ENCODE peak calls at places on chromosomes 12 and 14, in nine cellular contexts. L, Z, O, X, W, M, Y, B and E are unnamed samples.

GRCh38 chr12:49942921-49943662 is 7.4 kb upstream of the AQP2 start:
- DNase-seq in Z (no peak), X (no peak), Y (no peak), W (no peak), L (no peak), B (no peak), O (no peak), M (no peak), E (no peak)

GRCh38 chr12:84804691-84805473 is 107.7 kb downstream of the SLC6A15 start:
- DNase-seq in Y (no peak), B (no peak), L (no peak), W (no peak), O (no peak), X (no peak), M (no peak), Z (no peak), E (no peak)

GRCh38 chr12:48883305-48884171 is 17.9 kb upstream of the RND1 start:
- DNase-seq in M (no peak), Z (no peak), Y (peak), O (peak), L (no peak), W (no peak), B (peak), X (no peak), E (no peak)

GRCh38 chr14:45091696-45092095 is 7.8 kb downstream of the PRPF39 start:
- DNase-seq in W (no peak), O (peak), M (no peak), X (no peak), Y (no peak), Z (no peak), L (no peak), B (no peak), E (no peak)

GRCh38 chr14:69615471-69616407 is 4.3 kb downstream of the SUSD6 start:
- DNase-seq in L (no peak), Z (peak), M (no peak), B (peak), Y (no peak), O (peak), W (no peak), X (peak), E (no peak)

GRCh38 chr14:72739446-72740405 is 154.2 kb downstream of the DPF3 start:
- DNase-seq in Z (no peak), M (no peak), Y (no peak), B (no peak), O (no peak), L (no peak), W (no peak), X (peak), E (no peak)

GRCh38 chr12:48965447-48965846 is 6.1 kb downstream of the WNT10B start:
- DNase-seq in O (no peak), B (no peak), W (no peak), Y (no peak), X (no peak), L (no peak), M (no peak), Z (no peak), E (no peak)

GRCh38 chr12:26783791-26784379 is 49.1 kb downstream of the ITPR2 start:
- DNase-seq in L (no peak), X (no peak), M (no peak), O (no peak), Y (no peak), W (no peak), B (no peak), Z (no peak), E (no peak)

GRCh38 chr12:77160931-77161330 is 95.6 kb upstream of the E2F7 start:
- DNase-seq in X (no peak), W (no peak), B (no peak), Y (no peak), O (no peak), L (no peak), Z (no peak), M (no peak), E (no peak)

GRCh38 chr14:106094654-106095189 is 568.3 kb downstream of the TMEM121 start:
- DNase-seq in Y (peak), O (no peak), W (no peak), L (peak), X (no peak), Z (peak), B (no peak), M (peak), E (no peak)

GRCh38 chr12:131030472-131031328 is 77.0 kb downstream of the ADGRD1 start:
- DNase-seq in X (no peak), W (no peak), O (no peak), Y (no peak), Z (no peak), B (no peak), M (no peak), L (no peak), E (no peak)

GRCh38 chr14:92735344-92735743 is 13.1 kb downstream of the LGMN start:
- DNase-seq in M (no peak), W (no peak), Y (no peak), X (no peak), B (no peak), O (no peak), Z (no peak), L (no peak), E (no peak)

GRCh38 chr12:120399531-120399930 is 30.6 kb upstream of the MSI1 start:
- DNase-seq in L (no peak), Z (no peak), Y (no peak), M (no peak), B (no peak), O (peak), X (no peak), W (no peak), E (no peak)

GRCh38 chr14:99430491-99430890 is 50.2 kb downstream of the SETD3 start:
- DNase-seq in O (peak), X (no peak), M (no peak), Z (peak), L (no peak), Y (peak), W (no peak), B (no peak), E (peak)

GRCh38 chr12:92739099-92739498 is 36.3 kb downstream of the PLEKHG7 start:
- DNase-seq in X (no peak), W (no peak), O (peak), L (no peak), M (peak), Y (peak), Z (no peak), B (no peak), E (no peak)

GRCh38 chr12:25648460-25648859 is 95.4 kb upstream of the LMNTD1 start:
- DNase-seq in M (no peak), W (no peak), Y (peak), B (peak), L (no peak), O (peak), X (peak), Z (no peak), E (peak)

GRCh38 chr12:127485528-127485927 is 781.4 kb upstream of the TMEM132C start:
- DNase-seq in X (no peak), M (no peak), B (peak), Z (no peak), Y (peak), L (no peak), W (no peak), O (no peak), E (no peak)

DNA sequence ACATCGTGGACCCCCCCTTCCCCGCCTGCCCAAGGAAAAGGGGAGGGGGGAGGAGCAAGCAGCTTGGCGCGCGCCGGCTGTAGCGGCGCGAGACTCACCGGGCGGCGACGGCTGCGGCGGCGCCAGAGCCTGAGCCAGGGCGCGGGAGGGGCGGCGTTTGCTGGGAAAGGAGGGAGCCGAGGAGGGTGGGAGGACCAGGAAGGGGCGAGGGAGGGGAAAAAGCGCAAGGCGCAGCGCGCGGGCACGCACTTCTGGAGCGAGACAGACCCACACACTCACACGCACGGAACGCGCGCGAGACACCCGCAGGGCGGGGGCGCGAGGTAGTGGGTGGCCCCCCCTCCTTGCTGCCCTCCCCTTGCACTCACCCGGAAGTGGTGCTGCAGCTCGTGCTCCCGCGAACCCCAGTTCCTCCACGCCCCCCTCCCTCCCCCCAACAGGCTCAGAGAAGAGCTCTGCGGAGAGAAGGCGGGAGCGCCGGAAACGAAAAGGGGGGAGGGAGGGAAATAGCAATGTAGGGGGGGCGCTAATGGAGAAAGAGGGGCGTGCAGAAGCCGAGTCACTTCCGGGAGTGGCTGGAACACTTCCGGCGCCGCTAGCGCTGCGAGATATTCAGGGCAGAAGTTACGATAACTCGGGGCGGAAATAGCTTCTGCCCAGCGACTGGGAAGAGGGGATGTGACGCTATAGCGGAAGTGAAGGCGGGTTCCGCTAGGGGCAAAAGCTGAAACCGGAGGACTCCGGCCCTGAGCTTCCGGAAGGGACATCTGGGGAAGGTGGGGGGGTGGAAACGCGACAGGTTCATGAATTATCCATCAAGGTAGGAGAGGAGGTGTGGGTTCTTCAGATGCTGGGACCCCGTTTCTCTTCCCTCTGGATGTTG is at the start of gene ZNF384:
- DNase-seq in M (peak), W (peak), Z (peak), B (peak), Y (peak), L (peak), X (peak), O (peak), E (peak)
- TF ChIP-seq CTCF in M (peak), W (peak), Z (no peak), B (no peak), Y (no peak), L (no peak), X (no peak), O (peak), E (no peak)

GRCh38 chr12:83181074-83181473 is 494.4 kb downstream of the TMTC2 start:
- DNase-seq in W (no peak), Y (no peak), B (no peak), X (no peak), L (no peak), M (no peak), Z (no peak), O (no peak), E (no peak)
- TF ChIP-seq CTCF in W (no peak), Y (no peak), B (no peak), X (no peak), L (no peak), M (no peak), Z (no peak), O (no peak), E (no peak)

GRCh38 chr12:121712462-121713256 is at the start of gene TMEM120B:
- DNase-seq in Y (peak), M (peak), O (peak), Z (peak), L (peak), B (peak), X (peak), W (peak), E (peak)
- TF ChIP-seq CTCF in Y (peak), M (no peak), O (no peak), Z (no peak), L (no peak), B (no peak), X (no peak), W (no peak), E (no peak)

GRCh38 chr14:76868453-76869170 is 42.4 kb downstream of the LRRC74A start:
- DNase-seq in X (no peak), Z (no peak), W (no peak), Y (no peak), L (no peak), M (no peak), O (no peak), B (no peak), E (no peak)

GRCh38 chr14:76867536-76868452 is 41.6 kb downstream of the LRRC74A start:
- DNase-seq in O (no peak), X (no peak), W (no peak), Z (peak), M (peak), Y (no peak), B (no peak), L (peak), E (no peak)

GRCh38 chr14:76866469-76866868 is 40.3 kb downstream of the LRRC74A start:
- DNase-seq in Z (no peak), M (no peak), W (no peak), X (no peak), L (no peak), B (no peak), O (no peak), Y (no peak), E (no peak)

GRCh38 chr14:76872796-76873432 is 46.7 kb downstream of the LRRC74A start:
- DNase-seq in Y (peak), X (peak), Z (peak), W (peak), M (peak), O (peak), L (no peak), B (peak), E (peak)

GRCh38 chr14:76870146-76870545 is 43.9 kb downstream of the LRRC74A start:
- DNase-seq in B (no peak), M (no peak), Z (no peak), X (no peak), L (no peak), Y (peak), O (no peak), W (no peak), E (peak)
- TF ChIP-seq CTCF in B (no peak), M (no peak), Z (peak), X (no peak), L (no peak), Y (peak), O (peak), W (no peak), E (peak)

GRCh38 chr14:57375156-57375555 is 15.2 kb upstream of the NAA30 start:
- DNase-seq in X (no peak), O (no peak), M (no peak), L (no peak), B (no peak), Y (no peak), W (no peak), Z (no peak), E (no peak)

GRCh38 chr14:57382283-57382682 is 8.1 kb upstream of the NAA30 start:
- DNase-seq in Y (peak), W (no peak), X (no peak), O (peak), M (no peak), Z (no peak), B (no peak), L (no peak), E (no peak)

GRCh38 chr14:57380935-57381334 is 9.5 kb upstream of the NAA30 start:
- DNase-seq in L (no peak), B (no peak), Z (no peak), X (no peak), Y (no peak), M (no peak), O (no peak), W (no peak), E (no peak)

GRCh38 chr14:57383125-57383524 is 7.3 kb upstream of the NAA30 start:
- DNase-seq in W (no peak), B (no peak), X (no peak), Z (no peak), O (no peak), Y (no peak), M (no peak), L (no peak), E (no peak)

GRCh38 chr14:57378661-57379060 is 11.7 kb upstream of the NAA30 start:
- DNase-seq in X (no peak), M (no peak), Z (no peak), B (no peak), O (peak), W (no peak), Y (peak), L (no peak), E (no peak)
- TF ChIP-seq CTCF in X (no peak), M (no peak), Z (no peak), B (peak), O (peak), W (no peak), Y (peak), L (no peak), E (peak)

DNA sequence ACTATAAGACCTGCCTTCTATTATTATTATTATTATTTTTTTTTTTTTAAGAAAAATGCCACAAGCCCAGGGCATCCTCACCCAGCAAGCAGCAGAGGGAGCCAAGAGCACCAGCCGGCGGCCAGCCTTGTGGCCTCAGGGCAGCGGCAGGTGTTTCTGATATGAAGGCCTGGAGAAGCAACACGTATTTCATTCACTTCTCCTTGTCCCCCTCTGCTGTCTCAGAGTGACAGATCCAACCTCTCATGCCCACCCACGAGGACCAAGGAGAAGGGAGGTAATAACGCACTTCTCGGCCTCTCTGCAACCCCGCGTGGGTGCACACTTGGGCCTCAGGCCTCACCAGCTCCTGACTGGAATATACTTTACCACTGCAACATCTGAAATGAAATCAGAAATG is 25.4 kb downstream of the CDC42BPB start:
- DNase-seq in L (no peak), X (no peak), O (no peak), W (peak), Y (peak), M (no peak), Z (no peak), B (no peak), E (peak)
- TF ChIP-seq CTCF in L (no peak), X (no peak), O (no peak), W (no peak), Y (peak), M (no peak), Z (no peak), B (no peak), E (no peak)

DNA sequence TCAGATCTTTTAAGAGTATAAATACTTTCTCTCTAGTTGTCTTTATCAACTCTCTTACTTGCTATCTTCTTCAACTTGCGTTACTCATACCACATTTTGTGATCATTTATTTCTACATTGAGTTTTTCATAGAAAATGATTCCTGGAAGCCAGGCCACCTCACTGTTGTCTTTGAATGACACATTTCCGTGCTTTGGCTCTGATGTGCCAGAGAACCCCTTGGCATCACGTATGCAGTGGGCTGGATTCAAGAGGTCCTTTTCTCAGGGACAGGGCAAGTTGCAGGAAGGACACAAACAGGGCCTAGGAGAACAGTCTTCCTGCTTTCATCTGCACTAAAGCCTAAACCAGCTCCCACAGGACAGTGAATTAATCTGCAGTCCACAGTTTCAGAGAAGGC is 70.3 kb upstream of the PYGL start:
- DNase-seq in O (no peak), W (no peak), B (no peak), Y (no peak), L (no peak), M (no peak), X (no peak), Z (no peak), E (no peak)
- TF ChIP-seq CTCF in O (no peak), W (no peak), B (no peak), Y (no peak), L (no peak), M (no peak), X (no peak), Z (no peak), E (no peak)

DNA sequence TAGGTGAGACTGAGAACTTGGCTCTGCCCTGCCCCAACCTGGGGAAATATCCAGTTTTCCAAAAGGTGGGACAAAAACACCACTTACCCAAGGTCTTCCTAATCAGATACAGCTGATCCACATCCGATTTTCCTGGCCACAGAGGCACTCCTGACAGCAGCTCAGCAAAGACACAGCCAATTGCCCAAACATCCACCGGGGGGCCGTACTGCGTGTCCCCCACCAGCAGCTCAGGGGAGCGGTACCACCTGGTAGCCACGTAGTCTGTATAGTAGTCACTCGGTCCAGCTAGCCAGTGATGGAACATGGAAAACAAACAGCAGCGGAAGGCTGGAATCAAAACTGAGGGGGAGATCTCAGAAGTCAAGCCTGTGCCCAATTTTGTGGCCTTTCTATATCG is 28.8 kb downstream of the DMAC2L start:
- DNase-seq in Z (no peak), O (no peak), L (no peak), M (no peak), Y (no peak), B (no peak), W (no peak), X (no peak), E (no peak)
- TF ChIP-seq CTCF in Z (no peak), O (peak), L (no peak), M (no peak), Y (no peak), B (no peak), W (no peak), X (no peak), E (no peak)

DNA sequence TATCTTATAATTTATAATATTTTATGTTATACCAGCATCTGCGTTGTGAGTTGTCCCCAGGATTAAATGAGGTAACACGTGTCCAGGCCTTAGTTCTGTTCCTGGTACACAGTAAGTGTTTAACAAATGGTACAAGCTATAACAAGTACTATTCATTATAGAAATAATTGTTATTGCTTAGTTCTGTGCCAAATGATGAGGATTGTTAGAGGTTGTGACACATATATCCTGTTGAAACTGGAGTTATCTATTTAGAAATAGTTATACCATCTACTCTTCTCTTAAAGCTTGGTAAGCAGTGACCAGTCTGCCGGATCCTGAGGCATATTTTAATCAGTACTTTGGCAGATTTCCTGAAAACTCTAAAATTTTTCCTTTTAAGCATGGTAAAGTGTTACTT is 1066.5 kb downstream of the TMTC2 start:
- DNase-seq in X (no peak), Y (no peak), M (no peak), O (no peak), Z (no peak), B (no peak), W (no peak), L (no peak), E (no peak)
- TF ChIP-seq CTCF in X (no peak), Y (no peak), M (no peak), O (no peak), Z (no peak), B (no peak), W (no peak), L (no peak), E (no peak)

GRCh38 chr12:15772405-15773018 is 16.7 kb downstream of the EPS8 start:
- DNase-seq in X (no peak), W (no peak), L (no peak), B (no peak), M (no peak), O (peak), Z (peak), Y (peak), E (no peak)
- TF ChIP-seq CTCF in X (no peak), W (peak), L (peak), B (peak), M (peak), O (peak), Z (peak), Y (peak), E (peak)